ENCODE peak calls at places on chromosomes 11 and 22, in four cellular contexts. One of them, this sample, is unnamed.

GRCh38 chr11:102341844-102342318 is 5.1 kb upstream of the BIRC2 start:
- DNase-seq in NCI-H1105 treated with DMSO at 0.1 percent for 48 hours: peak
- DNase-seq in kidney: no peak
- DNase-seq in fibroblast of the aortic adventitia: peak
- DNase-seq in this sample: peak

GRCh38 chr11:95068549-95068948 is 1.8 kb downstream of the SRSF8 start:
- DNase-seq in NCI-H1105 treated with DMSO at 0.1 percent for 48 hours: peak
- DNase-seq in kidney: peak
- DNase-seq in fibroblast of the aortic adventitia: peak
- DNase-seq in this sample: peak

GRCh38 chr11:122441702-122442092 is 213.8 kb upstream of the UBASH3B start:
- DNase-seq in NCI-H1105 treated with DMSO at 0.1 percent for 48 hours: peak
- DNase-seq in kidney: no peak
- DNase-seq in fibroblast of the aortic adventitia: peak
- DNase-seq in this sample: peak

GRCh38 chr11:72321381-72321996 is 77.5 kb upstream of the PHOX2A start:
- DNase-seq in NCI-H1105 treated with DMSO at 0.1 percent for 48 hours: no peak
- DNase-seq in kidney: no peak
- DNase-seq in fibroblast of the aortic adventitia: peak
- DNase-seq in this sample: no peak

GRCh38 chr11:75582935-75583709 is 21.1 kb downstream of the SERPINH1 start:
- DNase-seq in NCI-H1105 treated with DMSO at 0.1 percent for 48 hours: peak
- DNase-seq in kidney: peak
- DNase-seq in fibroblast of the aortic adventitia: peak
- DNase-seq in this sample: peak

GRCh38 chr11:17972987-17973386 is 39.9 kb downstream of the SERGEF start:
- DNase-seq in NCI-H1105 treated with DMSO at 0.1 percent for 48 hours: peak
- DNase-seq in kidney: no peak
- DNase-seq in fibroblast of the aortic adventitia: peak
- DNase-seq in this sample: no peak

GRCh38 chr22:22351366-22351765 is 106.8 kb downstream of the VPREB1 start:
- DNase-seq in NCI-H1105 treated with DMSO at 0.1 percent for 48 hours: no peak
- DNase-seq in kidney: no peak
- DNase-seq in fibroblast of the aortic adventitia: no peak
- DNase-seq in this sample: no peak

GRCh38 chr22:27130949-27131745 is 473.8 kb downstream of the MIAT start:
- DNase-seq in NCI-H1105 treated with DMSO at 0.1 percent for 48 hours: no peak
- DNase-seq in kidney: no peak
- DNase-seq in fibroblast of the aortic adventitia: no peak
- DNase-seq in this sample: no peak

GRCh38 chr22:19120829-19121630 is 1.2 kb downstream of the DGCR2 start:
- DNase-seq in NCI-H1105 treated with DMSO at 0.1 percent for 48 hours: no peak
- DNase-seq in kidney: no peak
- DNase-seq in fibroblast of the aortic adventitia: peak
- DNase-seq in this sample: no peak

GRCh38 chr22:44660051-44660830 is 41.8 kb upstream of the PRR5 start:
- DNase-seq in NCI-H1105 treated with DMSO at 0.1 percent for 48 hours: no peak
- DNase-seq in kidney: peak
- DNase-seq in fibroblast of the aortic adventitia: no peak
- DNase-seq in this sample: no peak

GRCh38 chr22:37843746-37844089 is 416 bp downstream of the ANKRD54 start:
- DNase-seq in NCI-H1105 treated with DMSO at 0.1 percent for 48 hours: peak
- DNase-seq in kidney: no peak
- DNase-seq in fibroblast of the aortic adventitia: no peak
- DNase-seq in this sample: peak